ENCODE peak calls at places on chromosome 3, in six cellular contexts. J is GM12878, Z is K562, K is SK-N-SH, B is HCT116, N is HepG2. F is an unnamed sample.
A peak's percentile ranks its signal among the peaks of the same experiment; 100 is the strongest.

GRCh38 chr3:38397320-38397719 is 50.7 kb downstream of the XYLB start:
- DNase-seq in J (no peak), Z (no peak), K (no peak), B (no peak), N (peak; percentile 40), F (no peak)

GRCh38 chr3:11335056-11335608 is 62.9 kb downstream of the ATG7 start:
- DNase-seq in J (peak; percentile 5), Z (peak; percentile 44), K (peak; percentile 58), B (peak; percentile 51), N (peak; percentile 48), F (peak; percentile 39)

GRCh38 chr3:12553921-12554391 is 2.9 kb upstream of the MKRN2 start:
- DNase-seq in J (no peak), Z (no peak), K (peak; percentile 58), B (no peak), N (no peak), F (no peak)

GRCh38 chr3:3127432-3128010 is 781 bp downstream of the TRNT1 start:
- DNase-seq in J (no peak), Z (peak; percentile 25), K (peak; percentile 41), B (no peak), N (peak; percentile 20), F (no peak)

GRCh38 chr3:197446713-197447455 is 108.9 kb downstream of the BDH1 start:
- DNase-seq in J (no peak), Z (no peak), K (no peak), B (no peak), N (no peak), F (no peak)

GRCh38 chr3:58999134-58999778 is 50.6 kb downstream of the CFAP20DC start:
- DNase-seq in J (no peak), Z (peak; percentile 11), K (no peak), B (no peak), N (no peak), F (no peak)

GRCh38 chr3:160221019-160221418 is 4.2 kb upstream of the C3orf80 start:
- DNase-seq in J (no peak), Z (no peak), K (no peak), B (no peak), N (no peak), F (no peak)

GRCh38 chr3:69462022-69462825 is 76.3 kb upstream of the FRMD4B start:
- DNase-seq in J (no peak), Z (no peak), K (no peak), B (no peak), N (no peak), F (no peak)

GRCh38 chr3:33645060-33645841 is 72.8 kb downstream of the CLASP2 start:
- DNase-seq in J (no peak), Z (peak; percentile 27), K (peak; percentile 58), B (no peak), N (no peak), F (no peak)

GRCh38 chr3:186211101-186211500 is 102.2 kb upstream of the ETV5 start:
- DNase-seq in J (no peak), Z (no peak), K (no peak), B (no peak), N (no peak), F (no peak)

GRCh38 chr3:186207515-186207914 is 98.6 kb upstream of the ETV5 start:
- DNase-seq in J (no peak), Z (no peak), K (no peak), B (no peak), N (no peak), F (no peak)

GRCh38 chr3:186209810-186210752 is 101.2 kb upstream of the ETV5 start:
- DNase-seq in J (no peak), Z (peak; percentile 48), K (peak; percentile 72), B (no peak), N (peak; percentile 84), F (no peak)

GRCh38 chr3:186212611-186213010 is 103.7 kb upstream of the ETV5 start:
- DNase-seq in J (no peak), Z (no peak), K (no peak), B (no peak), N (no peak), F (no peak)

GRCh38 chr3:186208328-186208989 is 99.6 kb upstream of the ETV5 start:
- DNase-seq in J (no peak), Z (no peak), K (no peak), B (no peak), N (no peak), F (no peak)
- TF ChIP-seq REST in J (no peak), Z (no peak), K (no peak), B (no peak), N (no peak), F (no peak)

DNA sequence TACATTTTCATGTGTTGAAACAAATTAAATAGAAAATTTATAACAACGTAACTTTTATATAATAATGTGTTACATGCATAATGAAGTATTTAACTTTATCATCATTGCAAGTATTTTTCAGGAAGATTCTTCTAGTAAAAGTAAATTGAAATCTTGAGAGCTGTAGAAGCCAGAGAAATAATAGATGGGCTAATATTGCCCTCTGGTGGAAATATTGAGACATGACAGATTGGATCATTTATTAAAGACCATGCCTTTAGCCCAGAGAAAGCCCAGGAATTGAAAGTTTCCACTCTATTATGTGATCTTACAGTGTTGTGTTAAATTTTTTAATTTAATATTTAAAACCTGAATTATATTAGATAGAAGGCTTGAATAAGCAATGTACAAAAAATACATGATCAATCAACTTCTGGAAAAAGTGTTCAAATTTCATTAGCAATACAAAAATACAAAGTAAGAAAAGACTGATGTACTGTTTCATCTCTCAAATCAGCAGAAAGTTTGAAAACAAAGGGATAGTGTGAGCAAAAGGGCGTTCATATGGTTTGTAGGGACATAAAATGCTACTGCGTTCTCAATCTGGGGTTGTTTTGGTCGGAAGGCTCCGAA is 52.7 kb upstream of the SPTSSB start:
- DNase-seq in J (no peak), Z (peak; percentile 59), K (peak; percentile 48), B (peak; percentile 34), N (peak; percentile 41), F (no peak)
- TF ChIP-seq SIN3A in J (no peak), Z (no peak), K (no peak), B (no peak), N (no peak), F (no peak)

DNA sequence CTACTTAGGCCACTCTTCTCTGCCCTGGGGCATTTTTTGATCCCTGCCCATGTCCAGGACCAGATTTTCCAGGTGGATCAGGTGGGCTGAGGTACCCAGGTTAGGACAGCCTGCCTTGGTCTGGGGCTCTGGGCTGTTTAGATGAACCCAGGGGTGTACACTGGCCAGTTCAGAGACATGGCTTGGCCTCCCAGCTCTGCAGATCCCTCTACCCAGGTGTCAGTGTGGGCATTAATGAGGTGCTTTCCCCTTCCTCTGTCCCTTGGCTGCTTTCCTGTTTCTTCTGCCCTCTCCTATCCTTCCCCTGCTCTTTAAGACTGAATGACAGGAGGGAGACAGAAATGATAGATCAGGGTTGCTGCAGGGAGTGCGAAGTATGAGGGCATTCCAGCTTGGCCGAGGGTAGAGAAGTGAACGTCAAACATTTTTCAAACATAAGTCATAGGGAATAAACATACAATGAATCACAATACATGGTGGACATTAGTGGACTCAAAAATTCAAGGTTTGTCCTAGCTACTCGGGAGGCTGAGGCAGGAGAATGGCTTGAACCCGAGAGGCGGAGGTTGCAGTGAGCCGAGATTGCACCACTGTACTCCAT is 30.5 kb downstream of the RTP1 start:
- DNase-seq in J (no peak), Z (no peak), K (no peak), B (no peak), N (no peak), F (no peak)
- TF ChIP-seq REST in J (no peak), Z (no peak), K (no peak), B (no peak), N (no peak), F (no peak)

GRCh38 chr3:114405202-114405601 is 111.4 kb downstream of the TIGIT start:
- DNase-seq in J (no peak), Z (no peak), K (no peak), B (no peak), N (no peak), F (no peak)

GRCh38 chr3:114406922-114407321 is 113.1 kb downstream of the TIGIT start:
- DNase-seq in J (no peak), Z (no peak), K (no peak), B (no peak), N (no peak), F (no peak)

GRCh38 chr3:114408763-114409162 is 114.9 kb downstream of the TIGIT start:
- DNase-seq in J (no peak), Z (no peak), K (peak; percentile 38), B (no peak), N (no peak), F (no peak)

GRCh38 chr3:114404590-114404989 is 110.8 kb downstream of the TIGIT start:
- DNase-seq in J (no peak), Z (no peak), K (no peak), B (peak; percentile 75), N (no peak), F (no peak)

DNA sequence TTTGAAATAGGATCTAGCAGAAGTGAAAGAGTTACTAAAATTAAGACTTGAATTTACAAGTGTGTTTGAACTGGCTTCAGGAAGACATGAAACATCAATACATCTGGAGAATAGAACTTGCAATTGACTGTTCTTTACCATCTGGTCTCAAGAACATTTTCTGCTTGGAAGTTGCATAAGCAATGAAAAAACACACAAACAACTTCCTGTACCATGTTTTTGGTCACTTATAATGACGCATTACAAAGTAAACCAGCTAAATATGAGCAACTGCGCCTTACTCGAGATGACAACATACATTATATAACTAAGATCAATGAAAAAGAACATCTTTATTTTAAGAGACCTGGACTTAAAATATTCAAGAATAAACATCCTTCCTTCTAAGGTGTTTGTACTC is 112.5 kb downstream of the TIGIT start:
- DNase-seq in J (no peak), Z (no peak), K (no peak), B (no peak), N (no peak), F (no peak)
- TF ChIP-seq SIN3A in J (no peak), Z (no peak), K (no peak), B (no peak), N (no peak), F (no peak)

GRCh38 chr3:170470063-170471006 is 51.7 kb downstream of the CLDN11 start:
- DNase-seq in J (no peak), Z (no peak), K (no peak), B (no peak), N (no peak), F (no peak)
- TF ChIP-seq REST in J (no peak), Z (no peak), K (no peak), B (no peak), N (no peak), F (no peak)

GRCh38 chr3:186476044-186476468 is 68.1 kb downstream of the CRYGS start:
- DNase-seq in J (no peak), Z (no peak), K (peak; percentile 41), B (no peak), N (no peak), F (no peak)

GRCh38 chr3:186477876-186478275 is 66.3 kb downstream of the CRYGS start:
- DNase-seq in J (no peak), Z (no peak), K (no peak), B (no peak), N (no peak), F (no peak)

GRCh38 chr3:186473166-186473565 is 71.0 kb downstream of the CRYGS start:
- DNase-seq in J (no peak), Z (no peak), K (no peak), B (no peak), N (no peak), F (no peak)

GRCh38 chr3:186477033-186477432 is 67.1 kb downstream of the CRYGS start:
- DNase-seq in J (no peak), Z (no peak), K (no peak), B (no peak), N (no peak), F (no peak)

DNA sequence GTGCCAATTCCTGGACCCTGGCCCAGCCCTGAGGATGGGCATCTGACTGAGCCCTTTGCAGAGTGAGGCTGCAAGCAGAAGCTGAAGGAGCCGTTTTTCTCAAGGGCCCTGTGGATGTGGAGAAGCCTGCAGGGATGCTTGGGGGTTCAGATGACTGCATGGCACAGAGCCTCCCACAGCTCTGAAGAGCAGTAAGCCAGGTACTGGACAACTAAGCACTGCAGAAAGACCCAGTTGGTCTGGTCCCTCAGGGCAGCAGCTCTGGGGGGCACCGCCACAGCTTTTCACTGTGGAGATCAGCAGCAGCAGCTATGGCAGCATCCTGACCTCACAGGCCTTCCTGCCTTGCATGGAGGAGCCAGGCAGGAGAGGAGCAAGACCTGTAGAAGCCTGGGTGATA is 67.6 kb downstream of the CRYGS start:
- DNase-seq in J (no peak), Z (no peak), K (no peak), B (no peak), N (no peak), F (no peak)
- TF ChIP-seq SIN3A in J (no peak), Z (no peak), K (no peak), B (no peak), N (no peak), F (no peak)